ENCODE peak calls at places on chromosomes 6 and 20, in five cellular contexts. Z is gastrocnemius medialis, V is uterus, A is suprapubic skin, K is esophagus squamous epithelium. X is an unnamed sample.
A peak's percentile ranks its signal among the peaks of the same experiment; 100 is the strongest.

GRCh38 chr6:145569140-145569539 is 166.2 kb downstream of the EPM2A start:
- DNase-seq in K (no peak), V (no peak), A (no peak), Z (no peak), X (no peak)

GRCh38 chr6:109867009-109867969 is 110.8 kb upstream of the GPR6 start:
- DNase-seq in A (no peak), K (no peak), V (peak; percentile 77), Z (no peak), X (no peak)

GRCh38 chr6:52517502-52518278 is 59.2 kb downstream of the TRAM2 start:
- DNase-seq in K (no peak), Z (peak; percentile 89), A (no peak), V (peak; percentile 94), X (no peak)

GRCh38 chr6:111417181-111417585 is 65.8 kb downstream of the REV3L start:
- DNase-seq in V (no peak), K (no peak), A (no peak), Z (peak; percentile 27), X (no peak)

GRCh38 chr20:35173576-35174192 is 1.8 kb downstream of the PROCR start:
- DNase-seq in V (peak; percentile 46), K (no peak), Z (no peak), A (no peak), X (no peak)

GRCh38 chr6:112237644-112238043 is 16.7 kb downstream of the LAMA4 start:
- DNase-seq in V (peak; percentile 88), Z (no peak), A (peak; percentile 85), K (no peak), X (no peak)

GRCh38 chr20:3652217-3652616 is 11.0 kb downstream of the GFRA4 start:
- DNase-seq in K (no peak), A (no peak), V (no peak), Z (no peak), X (no peak)

GRCh38 chr6:30265166-30265565 is 52.0 kb upstream of the TRIM26 start:
- DNase-seq in V (no peak), Z (no peak), K (no peak), A (no peak), X (no peak)

GRCh38 chr6:3857822-3858221 is 8.6 kb downstream of the FAM50B start:
- DNase-seq in Z (no peak), K (no peak), A (no peak), V (no peak), X (peak; percentile 65)

GRCh38 chr6:105618247-105618646 is 215.4 kb upstream of the PREP start:
- DNase-seq in Z (no peak), V (no peak), A (no peak), K (no peak), X (no peak)

GRCh38 chr20:20440473-20440872 is 72.6 kb downstream of the INSM1 start:
- DNase-seq in Z (no peak), V (no peak), K (no peak), A (no peak), X (no peak)

GRCh38 chr6:110085285-110085684 is 94.2 kb downstream of the WASF1 start:
- DNase-seq in V (no peak), K (no peak), Z (no peak), A (no peak), X (no peak)

GRCh38 chr6:110682460-110682853 is 132.8 kb downstream of the CDK19 start:
- DNase-seq in K (no peak), A (no peak), V (peak; percentile 74), Z (peak; percentile 46), X (no peak)

GRCh38 chr6:28922004-28922840 is 1.6 kb downstream of the TRIM27 start:
- DNase-seq in A (no peak), V (no peak), Z (no peak), K (no peak), X (no peak)

GRCh38 chr6:121697921-121698320 is 262.5 kb downstream of the GJA1 start:
- DNase-seq in V (no peak), Z (no peak), A (no peak), K (no peak), X (no peak)

GRCh38 chr6:170093658-170094596 is 197.0 kb downstream of the DLL1 start:
- DNase-seq in A (peak; percentile 76), Z (no peak), K (no peak), V (no peak), X (no peak)

GRCh38 chr6:134249759-134250602 is 67.9 kb downstream of the SGK1 start:
- DNase-seq in Z (no peak), K (no peak), V (no peak), A (no peak), X (no peak)

GRCh38 chr6:27514906-27515495 is 42.1 kb upstream of the ZNF184 start:
- DNase-seq in K (no peak), V (no peak), A (no peak), Z (no peak), X (no peak)

GRCh38 chr6:129709451-129709908 is 497 bp downstream of the ARHGAP18 start:
- DNase-seq in K (no peak), A (no peak), Z (no peak), V (peak; percentile 23), X (no peak)

DNA sequence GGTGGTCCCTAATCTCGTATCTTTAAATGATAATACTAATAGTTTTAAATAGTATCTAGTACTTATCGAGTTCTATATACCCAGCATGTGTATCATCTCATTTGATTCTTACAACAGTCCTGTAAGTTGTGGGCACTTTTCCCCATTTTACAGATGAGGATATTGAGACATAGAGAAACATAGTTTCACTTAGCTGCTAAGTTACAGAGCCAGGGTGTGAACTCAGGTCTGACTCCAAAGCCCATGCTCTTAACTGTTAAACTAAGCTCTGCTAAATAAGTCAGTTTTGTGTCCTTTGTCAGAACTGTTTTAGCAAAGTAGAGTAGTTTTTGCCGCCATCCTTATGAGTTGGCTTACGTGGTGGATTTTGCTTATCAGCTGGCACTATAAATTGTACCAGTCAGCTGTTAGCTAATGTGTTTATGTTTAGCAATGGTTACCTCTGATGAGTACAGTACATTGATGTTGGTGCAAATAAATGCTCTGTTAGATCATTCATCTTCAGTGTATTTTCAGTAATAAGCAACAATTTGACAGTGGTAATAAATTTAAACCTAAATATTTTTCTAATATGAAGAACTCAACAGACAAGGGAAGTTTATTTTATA is 12.1 kb downstream of the OGFRL1 start:
- DNase-seq in A (no peak), K (no peak), V (no peak), Z (no peak), X (no peak)
- TF ChIP-seq POLR2A in A (no peak), K (no peak), V (no peak), Z (no peak), X (no peak)

GRCh38 chr6:82679232-82679631 is 315.6 kb downstream of the TPBG start:
- DNase-seq in Z (no peak), V (no peak), A (no peak), K (no peak), X (no peak)
- H3K9me3 ChIP-seq in Z (no peaks in the 10 kb centered on the region), V (no peaks in the 10 kb centered on the region), A (peaks cover 9% of the 10 kb centered on the region), K (no peaks in the 10 kb centered on the region), X (peaks cover 1% of the 10 kb centered on the region)

DNA sequence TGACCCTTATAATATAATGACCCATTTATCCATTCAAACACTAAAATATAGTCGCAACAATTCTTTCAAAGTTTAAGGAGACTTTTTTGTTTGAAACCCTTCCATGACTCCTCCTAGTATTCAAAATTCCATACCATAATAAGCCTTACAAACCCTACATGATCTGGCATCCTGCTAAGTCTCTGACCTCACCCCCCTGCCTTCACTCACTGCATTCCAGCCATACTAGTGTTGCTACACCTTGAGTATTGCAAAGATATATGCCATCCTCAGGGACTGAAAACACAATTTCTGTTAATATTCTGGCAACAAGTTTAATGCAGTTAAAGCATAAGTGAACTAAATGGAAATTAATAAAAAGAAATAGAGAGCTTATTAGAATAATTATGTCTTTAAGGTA is 168.4 kb downstream of the EYS start:
- DNase-seq in K (no peak), A (no peak), V (no peak), Z (no peak), X (no peak)
- TF ChIP-seq POLR2A in K (no peak), A (no peak), V (no peak), Z (no peak), X (no peak)

GRCh38 chr20:60627751-60628565 is 624.1 kb upstream of the CDH4 start:
- DNase-seq in A (no peak), Z (no peak), V (no peak), K (no peak), X (no peak)

GRCh38 chr20:60630609-60631008 is 621.5 kb upstream of the CDH4 start:
- DNase-seq in Z (no peak), K (no peak), V (no peak), A (no peak), X (peak; percentile 82)

GRCh38 chr20:60624066-60624465 is 628.0 kb upstream of the CDH4 start:
- DNase-seq in K (no peak), Z (no peak), A (no peak), V (no peak), X (no peak)

GRCh38 chr20:60632420-60633262 is 619.4 kb upstream of the CDH4 start:
- DNase-seq in Z (peak; percentile 12), K (no peak), A (no peak), V (no peak), X (no peak)

GRCh38 chr20:60629206-60629605 is 622.9 kb upstream of the CDH4 start:
- DNase-seq in V (no peak), K (no peak), Z (no peak), A (no peak), X (peak; percentile 52)
- H3K9me3 ChIP-seq in V (no peaks in the 10 kb centered on the region), K (no peaks in the 10 kb centered on the region), Z (no peaks in the 10 kb centered on the region), A (no peaks in the 10 kb centered on the region), X (no peaks in the 10 kb centered on the region)